ENCODE peak calls at places on chromosomes 1 and 21, in seven cellular contexts. B is adrenal gland, N is prostate gland, V is body of pancreas, O is tibial nerve, P is stomach, T is HCT116. Z is an unnamed sample.

GRCh38 chr1:156845055-156845952 is 13.6 kb downstream of the INSRR start:
- DNase-seq in B (no peak), N (no peak), V (no peak), O (no peak), P (no peak), T (no peak), Z (no peak)

GRCh38 chr1:39462074-39462473 is 29.4 kb upstream of the BMP8A start:
- DNase-seq in B (no peak), N (no peak), V (no peak), O (no peak), P (no peak), T (no peak), Z (no peak)

GRCh38 chr1:183721041-183721440 is 67.9 kb upstream of the APOBEC4 start:
- DNase-seq in B (no peak), N (no peak), V (no peak), O (no peak), P (no peak), T (no peak), Z (no peak)

GRCh38 chr1:198157847-198158765 is 1.3 kb downstream of the NEK7 start:
- DNase-seq in B (no peak), N (no peak), V (no peak), O (no peak), P (no peak), T (no peak), Z (no peak)

GRCh38 chr1:111318483-111319000 is 27.9 kb downstream of the CHIA start:
- DNase-seq in B (no peak), N (no peak), V (no peak), O (no peak), P (no peak), T (no peak), Z (no peak)

GRCh38 chr1:154807048-154807591 is 63.0 kb downstream of the KCNN3 start:
- DNase-seq in B (no peak), N (no peak), V (no peak), O (no peak), P (no peak), T (no peak), Z (no peak)

GRCh38 chr1:26318338-26319064 is 743 bp downstream of the CD52 start:
- DNase-seq in B (no peak), N (no peak), V (no peak), O (no peak), P (no peak), T (no peak), Z (no peak)

GRCh38 chr1:19648689-19649088 is 4.6 kb downstream of the NBL1 start:
- DNase-seq in B (no peak), N (peak; percentile 86), V (no peak), O (no peak), P (no peak), T (peak; percentile 57), Z (peak; percentile 88)

GRCh38 chr1:81412954-81413353 is 387.8 kb upstream of the ADGRL2 start:
- DNase-seq in B (no peak), N (no peak), V (no peak), O (no peak), P (no peak), T (no peak), Z (no peak)

GRCh38 chr1:17892225-17892624 is 137.1 kb downstream of the ACTL8 start:
- DNase-seq in B (no peak), N (peak; percentile 16), V (peak; percentile 75), O (no peak), P (peak; percentile 89), T (no peak), Z (no peak)

GRCh38 chr21:37429356-37429755 is 62.8 kb downstream of the DYRK1A start:
- DNase-seq in B (no peak), N (no peak), V (no peak), O (no peak), P (no peak), T (no peak), Z (no peak)

GRCh38 chr1:91827094-91828006 is 58.6 kb downstream of the TGFBR3 start:
- DNase-seq in B (no peak), N (peak; percentile 67), V (peak; percentile 65), O (no peak), P (peak; percentile 31), T (no peak), Z (no peak)

GRCh38 chr1:178725603-178726517 is 816 bp downstream of the RALGPS2 start:
- DNase-seq in B (peak; percentile 82), N (peak; percentile 87), V (peak; percentile 84), O (peak; percentile 16), P (peak; percentile 69), T (peak; percentile 83), Z (peak; percentile 94)

GRCh38 chr1:213051127-213051880 is at the start of gene RPS6KC1:
- DNase-seq in B (peak; percentile 84), N (peak; percentile 73), V (peak; percentile 80), O (peak; percentile 53), P (peak; percentile 88), T (peak; percentile 50), Z (peak; percentile 81)
- TF ChIP-seq CTCF in B (peak; percentile 32), N (no peak), V (no peak), O (no peak), P (peak; percentile 22), T (no peak), Z (peak; percentile 23)

GRCh38 chr1:200355815-200356214 is 54.0 kb downstream of the ZNF281 start:
- DNase-seq in B (no peak), N (no peak), V (no peak), O (no peak), P (no peak), T (no peak), Z (no peak)
- TF ChIP-seq POLR2A in B (no peak), N (no peak), V (no peak), O (no peak), P (no peak), T (no peak), Z (no peak)

DNA sequence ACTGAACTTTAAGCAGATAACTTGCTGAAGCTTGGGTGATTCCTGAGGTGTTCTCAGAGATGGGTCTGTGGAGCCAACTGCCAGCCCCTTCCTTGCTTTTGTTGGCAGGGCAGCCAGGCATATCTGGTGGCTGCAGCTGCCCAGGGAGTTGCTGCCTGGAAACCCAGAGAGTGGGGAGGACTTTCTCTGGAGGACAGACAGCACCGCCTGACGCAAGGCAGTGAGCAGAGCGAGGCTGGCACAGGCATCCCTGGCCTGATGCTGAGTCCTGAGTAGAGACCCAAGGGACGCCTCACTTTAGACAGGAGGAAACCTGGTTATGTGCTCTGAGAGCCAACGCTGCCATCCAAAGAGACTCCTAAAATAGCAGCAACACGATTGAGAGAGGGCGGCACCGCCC is 9.8 kb upstream of the OLFML2B start:
- DNase-seq in B (no peak), N (no peak), V (no peak), O (no peak), P (no peak), T (no peak), Z (no peak)
- H3K4me3 ChIP-seq in B (no peak overlapping the region), N (no peak overlapping the region), V (no peak overlapping the region), O (no peak overlapping the region), P (no peak overlapping the region), T (no peak overlapping the region), Z (no peak overlapping the region)

DNA sequence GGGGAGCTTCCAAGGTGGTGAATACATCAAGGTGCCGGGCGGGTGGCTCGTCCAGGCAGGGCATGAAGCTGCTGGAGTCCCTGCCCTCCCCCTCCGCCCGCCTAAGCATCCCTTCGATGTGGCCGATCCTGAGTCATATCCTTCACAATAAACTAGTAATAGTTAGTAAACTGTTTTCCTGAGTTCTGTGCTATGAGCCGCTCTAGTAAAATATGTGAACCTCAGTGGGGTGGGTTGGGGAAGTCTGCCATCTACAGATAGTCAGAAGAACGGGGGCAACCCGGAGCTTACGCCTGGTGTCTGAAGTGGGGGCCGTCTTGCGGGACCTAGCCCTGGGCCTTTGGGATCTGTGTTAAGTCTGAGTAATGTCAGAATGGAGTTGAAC is 21.6 kb downstream of the C2CD2 start:
- DNase-seq in B (no peak), N (no peak), V (no peak), O (no peak), P (no peak), T (peak; percentile 84), Z (no peak)
- TF ChIP-seq CTCF in B (no peak), N (no peak), V (no peak), O (no peak), P (no peak), T (peak; percentile 13), Z (no peak)

GRCh38 chr1:10032287-10032589 is 520 bp upstream of the UBE4B start:
- DNase-seq in B (no peak), N (no peak), V (no peak), O (no peak), P (no peak), T (no peak), Z (no peak)

GRCh38 chr1:10031461-10031860 is 1.3 kb upstream of the UBE4B start:
- DNase-seq in B (no peak), N (no peak), V (no peak), O (no peak), P (no peak), T (no peak), Z (no peak)

GRCh38 chr1:10032590-10033358 is at the start of gene UBE4B:
- DNase-seq in B (peak; percentile 98), N (peak; percentile 98), V (peak; percentile 99), O (peak; percentile 97), P (peak; percentile 99), T (peak; percentile 93), Z (peak; percentile 99)

GRCh38 chr1:10033359-10033845 is 644 bp downstream of the UBE4B start:
- DNase-seq in B (peak; percentile 44), N (peak; percentile 26), V (no peak), O (no peak), P (no peak), T (peak; percentile 21), Z (no peak)
- TF ChIP-seq POLR2A in B (peak; percentile 61), N (no peak), V (peak; percentile 11), O (no peak), P (no peak), T (no peak), Z (no peak)

GRCh38 chr1:173916667-173917066 is 460 bp downstream of the SERPINC1 start:
- DNase-seq in B (no peak), N (no peak), V (no peak), O (no peak), P (no peak), T (no peak), Z (no peak)

GRCh38 chr1:173914366-173914871 is 2.7 kb downstream of the SERPINC1 start:
- DNase-seq in B (no peak), N (no peak), V (peak; percentile 56), O (no peak), P (peak; percentile 37), T (peak; percentile 48), Z (no peak)

GRCh38 chr1:173917635-173918493 is 737 bp upstream of the SERPINC1 start:
- DNase-seq in B (no peak), N (no peak), V (no peak), O (no peak), P (no peak), T (no peak), Z (no peak)

GRCh38 chr1:173915596-173915995 is 1.5 kb downstream of the SERPINC1 start:
- DNase-seq in B (no peak), N (no peak), V (no peak), O (no peak), P (no peak), T (no peak), Z (no peak)

DNA sequence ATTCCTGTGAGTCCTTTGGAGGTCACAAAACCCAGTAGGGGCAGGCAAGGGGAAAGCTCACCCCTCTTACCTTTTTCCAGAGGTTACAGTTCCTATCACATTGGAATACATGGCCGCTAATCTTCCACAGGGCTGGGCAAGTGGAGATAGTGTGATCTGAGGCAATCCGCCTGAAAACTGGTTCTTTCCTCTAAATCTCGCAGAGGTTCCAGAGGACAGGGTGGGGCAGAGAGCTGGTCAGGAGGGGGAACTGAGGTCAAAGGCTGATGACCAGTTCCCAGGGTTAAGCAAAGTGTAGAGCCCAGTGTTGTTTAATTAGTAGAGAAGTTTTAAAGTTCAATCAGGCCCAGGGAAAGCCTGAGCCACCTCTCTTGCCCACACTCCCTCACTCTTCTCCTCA is at the start of gene SERPINC1:
- DNase-seq in B (no peak), N (no peak), V (no peak), O (no peak), P (no peak), T (no peak), Z (no peak)
- H3K4me3 ChIP-seq in B (no peak within 1 kb of the TSS), N (no peak within 1 kb of the TSS), V (no peak within 1 kb of the TSS), O (no peak within 1 kb of the TSS), P (no peak within 1 kb of the TSS), T (no peak within 1 kb of the TSS), Z (no peak within 1 kb of the TSS)

Z was measured in Peyer's patch.